ENCODE peak calls at places on chromosomes 6 and 20, in nine cellular contexts. C is breast epithelium; P is PC-3; U is mesendoderm; Q is WERI-Rb-1; K is cardiac muscle cell; W is right lobe of liver; D is ovary; Z is CD8-positive, alpha-beta T cell. N is an unnamed sample.

GRCh38 chr20:58907481-58908137 is 55.1 kb downstream of the GNAS start:
- DNase-seq in K (peak; percentile 98), C (peak; percentile 93), U (no peak), P (peak; percentile 29), D (peak; percentile 85), Z (peak; percentile 34), Q (peak; percentile 89), W (peak; percentile 63), N (peak; percentile 80)

GRCh38 chr6:24779416-24779815 is 4.7 kb downstream of the GMNN start:
- DNase-seq in Z (no peak), D (no peak), C (no peak), P (peak; percentile 31), Q (no peak), U (no peak), W (no peak), K (no peak), N (peak; percentile 47)

GRCh38 chr6:11486051-11486450 is 51.5 kb upstream of the TMEM170B start:
- DNase-seq in K (no peak), Q (no peak), C (no peak), D (no peak), W (no peak), U (no peak), P (no peak), Z (no peak), N (no peak)

GRCh38 chr20:2314759-2315439 is 19.1 kb downstream of the TGM3 start:
- DNase-seq in Z (no peak), Q (no peak), C (no peak), P (peak; percentile 30), K (no peak), W (no peak), U (peak; percentile 51), D (no peak), N (no peak)

GRCh38 chr6:102732908-102733307 is 1339.4 kb downstream of the GRIK2 start:
- DNase-seq in U (no peak), C (no peak), Q (no peak), Z (no peak), P (peak; percentile 71), D (no peak), K (no peak), W (no peak), N (no peak)

GRCh38 chr20:58597021-58597940 is 53.8 kb upstream of the STX16 start:
- DNase-seq in W (no peak), U (no peak), P (no peak), D (peak; percentile 32), Q (peak; percentile 91), K (peak; percentile 14), C (no peak), Z (no peak), N (no peak)

GRCh38 chr6:110682460-110682853 is 132.8 kb downstream of the CDK19 start:
- DNase-seq in P (peak; percentile 78), U (peak; percentile 80), D (peak; percentile 38), C (no peak), W (no peak), Z (peak; percentile 45), Q (peak; percentile 61), K (peak; percentile 86), N (peak; percentile 56)

GRCh38 chr6:3193102-3193837 is 34.2 kb downstream of the TUBB2B start:
- DNase-seq in D (no peak), W (no peak), K (no peak), Q (peak; percentile 6), Z (no peak), C (no peak), P (no peak), U (peak; percentile 51), N (no peak)

GRCh38 chr20:41055679-41056078 is 27.1 kb downstream of the TOP1 start:
- DNase-seq in U (no peak), C (no peak), K (no peak), D (no peak), P (no peak), W (no peak), Q (no peak), Z (no peak), N (no peak)

GRCh38 chr6:111731404-111732195 is 125.9 kb upstream of the TRAF3IP2 start:
- DNase-seq in C (no peak), U (peak; percentile 80), D (no peak), Z (no peak), P (no peak), K (no peak), W (no peak), Q (no peak), N (no peak)

GRCh38 chr6:163288915-163289314 is 125.6 kb upstream of the QKI start:
- DNase-seq in Q (no peak), K (peak; percentile 23), W (no peak), P (no peak), Z (no peak), D (no peak), C (no peak), U (no peak), N (no peak)

GRCh38 chr6:8434727-8435092 is 635 bp downstream of the SLC35B3 start:
- DNase-seq in C (no peak), W (no peak), D (no peak), K (no peak), Z (no peak), Q (no peak), P (no peak), U (no peak), N (no peak)

GRCh38 chr6:116512155-116512559 is 718 bp downstream of the CALHM5 start:
- DNase-seq in Z (no peak), P (no peak), C (no peak), W (no peak), K (no peak), U (no peak), Q (no peak), D (no peak), N (no peak)

GRCh38 chr6:6620752-6621151 is 32.2 kb downstream of the LY86 start:
- DNase-seq in U (no peak), Z (no peak), D (no peak), Q (no peak), C (no peak), P (no peak), W (no peak), K (no peak), N (no peak)

GRCh38 chr6:24879351-24879750 is 56.4 kb downstream of the RIPOR2 start:
- DNase-seq in U (peak; percentile 28), W (no peak), K (no peak), C (no peak), Z (no peak), P (peak; percentile 63), Q (no peak), D (no peak), N (no peak)

GRCh38 chr20:58794510-58795180 is 56.1 kb downstream of the GNAS-AS1 start:
- DNase-seq in D (no peak), P (no peak), U (no peak), W (no peak), K (no peak), Z (no peak), C (no peak), Q (no peak), N (no peak)

GRCh38 chr6:16145038-16145437 is 16.2 kb downstream of the MYLIP start:
- DNase-seq in D (no peak), Q (no peak), U (no peak), Z (no peak), K (no peak), W (no peak), P (no peak), C (no peak), N (no peak)
- H3K36me3 ChIP-seq in D (no peaks in the 10 kb centered on the region), Q (peaks cover 94% of the 10 kb centered on the region), U (peaks cover 4% of the 10 kb centered on the region), Z (peaks cover 59% of the 10 kb centered on the region), K (peaks cover 62% of the 10 kb centered on the region), W (no peaks in the 10 kb centered on the region), P (peaks cover 52% of the 10 kb centered on the region), C (peaks cover 25% of the 10 kb centered on the region), N (peaks cover 26% of the 10 kb centered on the region)

DNA sequence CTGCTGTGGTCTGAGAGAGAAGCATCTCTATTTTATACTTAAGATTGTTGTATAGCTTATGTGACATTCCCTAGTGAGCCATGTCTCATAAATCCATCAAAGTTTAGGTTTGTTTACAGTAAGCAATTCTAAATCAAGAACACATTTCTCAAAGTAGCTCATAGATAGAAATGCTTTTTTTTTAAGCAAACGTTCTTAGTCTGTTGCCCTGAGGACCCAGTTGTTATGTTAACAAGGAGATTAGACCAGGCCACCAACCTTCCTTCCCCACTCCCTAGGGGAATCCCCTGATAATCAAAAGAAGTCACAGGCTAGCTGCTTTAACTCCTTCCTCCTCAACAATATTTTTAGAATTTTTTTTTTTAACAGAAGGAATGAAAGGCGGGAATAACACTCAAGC is 169.0 kb downstream of the FUT9 start:
- DNase-seq in W (no peak), Z (no peak), D (no peak), P (no peak), Q (no peak), C (no peak), U (peak; percentile 62), K (no peak), N (no peak)
- H3K4me3 ChIP-seq in W (no peak overlapping the region), Z (no peak overlapping the region), D (no peak overlapping the region), P (no peak overlapping the region), Q (no peak overlapping the region), C (no peak overlapping the region), U (no peak overlapping the region), K (no peak overlapping the region), N (no peak overlapping the region)

GRCh38 chr6:90065173-90065572 is 170.9 kb downstream of the GJA10 start:
- DNase-seq in P (peak; percentile 4), K (no peak), W (no peak), Z (no peak), U (peak; percentile 47), D (no peak), Q (no peak), C (no peak), N (no peak)

GRCh38 chr6:90068264-90068663 is 174.0 kb downstream of the GJA10 start:
- DNase-seq in D (no peak), P (peak; percentile 6), W (no peak), K (no peak), C (no peak), U (peak; percentile 67), Z (no peak), Q (peak; percentile 17), N (no peak)

GRCh38 chr6:90068835-90069478 is 174.7 kb downstream of the GJA10 start:
- DNase-seq in W (no peak), U (no peak), P (peak; percentile 8), D (no peak), C (no peak), Z (no peak), Q (no peak), K (no peak), N (no peak)

GRCh38 chr6:90062667-90063066 is 168.4 kb downstream of the GJA10 start:
- DNase-seq in K (no peak), D (no peak), C (no peak), Z (no peak), Q (no peak), P (no peak), U (no peak), W (no peak), N (no peak)

DNA sequence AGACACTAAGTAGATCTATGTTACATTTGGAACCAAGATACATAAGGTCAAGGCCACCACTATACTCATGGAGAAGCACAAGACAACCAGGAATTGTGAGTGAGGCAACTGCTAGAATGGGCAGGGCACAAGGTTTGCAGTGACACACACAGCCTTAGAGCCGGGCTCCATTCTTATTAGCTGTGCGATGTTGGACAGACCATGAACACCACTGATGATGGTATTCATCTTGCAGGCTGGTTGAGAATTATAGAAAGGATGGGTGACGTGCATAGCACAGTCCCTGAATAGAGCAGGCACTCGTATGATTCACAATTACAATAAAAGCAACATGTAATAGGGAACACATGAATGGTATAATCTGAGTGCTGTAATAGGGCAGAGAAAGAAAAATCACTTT is 172.4 kb downstream of the GJA10 start:
- DNase-seq in K (no peak), U (no peak), D (no peak), Q (no peak), P (no peak), Z (no peak), W (no peak), C (no peak), N (no peak)
- H3K36me3 ChIP-seq in K (no peaks in the 10 kb centered on the region), U (no peaks in the 10 kb centered on the region), D (no peaks in the 10 kb centered on the region), Q (no peaks in the 10 kb centered on the region), P (no peaks in the 10 kb centered on the region), Z (peaks cover 4% of the 10 kb centered on the region), W (no peaks in the 10 kb centered on the region), C (no peaks in the 10 kb centered on the region), N (no peaks in the 10 kb centered on the region)

GRCh38 chr20:43722153-43722505 is 4.7 kb downstream of the GTSF1L start:
- DNase-seq in U (no peak), D (no peak), Z (peak; percentile 37), W (no peak), P (no peak), C (no peak), K (no peak), Q (no peak), N (no peak)
- H3K4me3 ChIP-seq in U (no peak overlapping the region), D (no peak overlapping the region), Z (peak overlapping the region; percentile 31), W (no peak overlapping the region), P (no peak overlapping the region), C (no peak overlapping the region), K (no peak overlapping the region), Q (no peak overlapping the region), N (no peak overlapping the region)

N was measured in GM06990.